ENCODE peak calls at places on chromosomes 13 and 19, in eight cellular contexts. E is astrocyte, S is GM23338, N is mammary epithelial cell, V is fibroblast of lung, M is neural progenitor cell, I is PC-9, F is HepG2. Y is an unnamed sample.
A peak's percentile ranks its signal among the peaks of the same experiment; 100 is the strongest.

GRCh38 chr13:113801289-113801961 is 42.4 kb downstream of the TMEM255B start:
- DNase-seq in E (no peak), S (no peak), N (no peak), V (no peak), M (no peak), I (no peak), F (no peak), Y (no peak)

GRCh38 chr13:23381877-23382276 is 51.6 kb downstream of the SACS start:
- DNase-seq in E (no peak), S (no peak), N (no peak), V (no peak), M (no peak), I (no peak), F (no peak), Y (no peak)

GRCh38 chr13:28744091-28744536 is 25.3 kb upstream of the SLC46A3 start:
- DNase-seq in E (peak; percentile 33), S (peak; percentile 44), N (no peak), V (peak; percentile 55), M (no peak), I (no peak), F (no peak), Y (peak; percentile 66)

GRCh38 chr13:35923347-35923746 is 207.8 kb downstream of the DCLK1 start:
- DNase-seq in E (peak; percentile 51), S (no peak), N (peak; percentile 45), V (peak; percentile 70), M (no peak), I (peak; percentile 86), F (no peak), Y (peak; percentile 84)

GRCh38 chr13:114124921-114125320 is 7.5 kb downstream of the RASA3 start:
- DNase-seq in E (peak; percentile 83), S (no peak), N (peak; percentile 79), V (peak; percentile 88), M (no peak), I (no peak), F (no peak), Y (peak; percentile 86)

GRCh38 chr19:32570081-32570785 is 10.8 kb upstream of the PDCD5 start:
- DNase-seq in E (peak; percentile 6), S (peak; percentile 85), N (peak; percentile 49), V (peak; percentile 25), M (peak; percentile 81), I (peak; percentile 56), F (peak; percentile 62), Y (peak; percentile 80)

GRCh38 chr13:84810781-84811180 is 928.5 kb upstream of the SLITRK1 start:
- DNase-seq in E (no peak), S (peak; percentile 49), N (no peak), V (no peak), M (no peak), I (no peak), F (no peak), Y (no peak)

GRCh38 chr19:17045907-17046502 is 19.4 kb upstream of the CPAMD8 start:
- DNase-seq in E (no peak), S (no peak), N (no peak), V (no peak), M (peak; percentile 30), I (no peak), F (no peak), Y (no peak)

GRCh38 chr13:107554355-107554905 is 660.9 kb downstream of the LIG4 start:
- DNase-seq in E (no peak), S (no peak), N (no peak), V (no peak), M (no peak), I (no peak), F (no peak), Y (no peak)

GRCh38 chr19:33905937-33906577 is 109.4 kb downstream of the KCTD15 start:
- DNase-seq in E (no peak), S (peak; percentile 89), N (peak; percentile 42), V (peak; percentile 11), M (peak; percentile 77), I (no peak), F (no peak), Y (peak; percentile 35)

GRCh38 chr19:30090963-30091362 is 148.9 kb downstream of the URI1 start:
- DNase-seq in E (no peak), S (no peak), N (no peak), V (no peak), M (no peak), I (no peak), F (no peak), Y (no peak)

GRCh38 chr13:67226686-67227085 is 3.5 kb downstream of the PCDH9 start:
- DNase-seq in E (no peak), S (no peak), N (no peak), V (no peak), M (no peak), I (no peak), F (no peak), Y (no peak)

GRCh38 chr19:33470686-33471085 is 50.9 kb downstream of the PEPD start:
- DNase-seq in E (no peak), S (no peak), N (no peak), V (no peak), M (no peak), I (no peak), F (no peak), Y (no peak)

GRCh38 chr13:77737583-77738200 is 40.2 kb downstream of the SLAIN1 start:
- DNase-seq in E (no peak), S (no peak), N (no peak), V (no peak), M (no peak), I (no peak), F (no peak), Y (no peak)

GRCh38 chr13:101300531-101300930 is 115.8 kb downstream of the NALCN start:
- DNase-seq in E (no peak), S (no peak), N (no peak), V (no peak), M (no peak), I (no peak), F (no peak), Y (no peak)

GRCh38 chr19:42176649-42176989 is 40.9 kb downstream of the DEDD2 start:
- DNase-seq in E (peak; percentile 8), S (peak; percentile 52), N (no peak), V (no peak), M (peak; percentile 76), I (no peak), F (no peak), Y (peak; percentile 75)

DNA sequence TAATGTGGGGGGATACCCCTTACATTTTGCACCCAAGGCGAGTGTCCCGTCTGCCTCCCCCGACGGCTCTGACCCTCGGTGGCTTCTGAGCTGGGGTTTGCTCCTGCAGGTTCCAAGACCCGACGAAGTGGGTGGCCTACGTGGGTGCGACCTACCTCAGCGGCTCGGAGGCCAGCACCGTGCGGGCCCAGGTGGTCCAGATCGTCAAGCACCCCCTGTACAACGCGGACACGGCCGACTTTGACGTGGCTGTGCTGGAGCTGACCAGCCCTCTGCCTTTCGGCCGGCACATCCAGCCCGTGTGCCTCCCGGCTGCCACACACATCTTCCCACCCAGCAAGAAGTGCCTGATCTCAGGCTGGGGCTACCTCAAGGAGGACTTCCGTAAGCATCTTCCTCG is 19.1 kb downstream of the TIMM13 start:
- DNase-seq in E (no peak), S (no peak), N (no peak), V (no peak), M (no peak), I (no peak), F (no peak), Y (no peak)
- H4K20me1 ChIP-seq in E (no peaks in the 10 kb centered on the region), S (no peaks in the 10 kb centered on the region), N (no peaks in the 10 kb centered on the region), V (no peaks in the 10 kb centered on the region), M (no peaks in the 10 kb centered on the region), I (no peaks in the 10 kb centered on the region), F (no peaks in the 10 kb centered on the region), Y (no peaks in the 10 kb centered on the region)

GRCh38 chr13:42047561-42048322 is 706 bp upstream of the DGKH start:
- DNase-seq in E (peak; percentile 65), S (peak; percentile 71), N (peak; percentile 77), V (peak; percentile 70), M (peak; percentile 79), I (no peak), F (no peak), Y (peak; percentile 78)
- H3K79me2 ChIP-seq in E (peaks cover 67% of the 10 kb centered on the region), S (peaks cover 11% of the 10 kb centered on the region), N (peaks cover 90% of the 10 kb centered on the region), V (peaks cover 24% of the 10 kb centered on the region), M (peaks cover 45% of the 10 kb centered on the region), I (peaks cover under 1% of the 10 kb centered on the region), F (no peaks in the 10 kb centered on the region), Y (peaks cover 82% of the 10 kb centered on the region)

GRCh38 chr19:7907544-7907943 is 3.9 kb downstream of the MAP2K7 start:
- DNase-seq in E (no peak), S (no peak), N (no peak), V (no peak), M (no peak), I (no peak), F (no peak), Y (no peak)

GRCh38 chr19:7908742-7909461 is 5.2 kb downstream of the MAP2K7 start:
- DNase-seq in E (no peak), S (peak; percentile 44), N (no peak), V (no peak), M (no peak), I (no peak), F (no peak), Y (no peak)

GRCh38 chr19:7907122-7907521 is 3.4 kb downstream of the MAP2K7 start:
- DNase-seq in E (no peak), S (no peak), N (no peak), V (no peak), M (no peak), I (no peak), F (no peak), Y (no peak)

GRCh38 chr19:7909471-7910067 is 5.1 kb upstream of the TGFBR3L start:
- DNase-seq in E (no peak), S (no peak), N (no peak), V (no peak), M (no peak), I (no peak), F (no peak), Y (no peak)

DNA sequence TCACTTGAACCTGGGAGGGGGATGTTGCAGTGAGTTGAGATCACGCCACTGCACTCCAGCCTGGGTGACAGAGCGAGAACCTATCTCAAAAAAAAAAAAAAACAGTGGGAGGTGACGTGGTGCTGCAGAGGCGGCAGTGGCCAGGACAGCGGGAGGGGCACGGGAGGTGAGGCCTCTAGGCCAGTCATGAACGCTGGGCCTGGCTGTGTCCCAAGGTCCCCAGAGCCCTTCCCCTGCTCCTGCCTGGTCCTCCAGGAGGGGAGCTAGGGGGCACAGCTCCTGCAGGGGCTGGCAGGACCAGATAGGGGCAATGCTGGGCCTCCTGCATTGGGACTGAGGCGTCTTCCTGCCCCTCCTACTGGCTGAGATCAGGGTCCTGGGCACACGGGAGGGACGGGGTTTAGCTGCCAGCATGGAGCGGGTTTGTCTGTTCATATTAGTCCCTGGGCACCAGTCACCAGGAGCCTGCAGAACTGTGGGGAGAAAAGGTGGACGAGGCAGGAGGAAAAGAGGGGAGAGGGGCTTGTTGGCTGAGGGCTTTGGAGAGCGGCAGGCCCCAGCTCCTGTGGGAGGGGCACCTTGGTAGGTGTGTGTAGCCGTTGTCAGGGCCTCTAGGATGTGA is 4.5 kb downstream of the MAP2K7 start:
- DNase-seq in E (no peak), S (peak; percentile 46), N (no peak), V (no peak), M (no peak), I (no peak), F (no peak), Y (no peak)
- TF ChIP-seq EZH2 in E (no peak), S (no peak), N (no peak), V (no peak), M (no peak), I (no peak), F (no peak), Y (no peak)

DNA sequence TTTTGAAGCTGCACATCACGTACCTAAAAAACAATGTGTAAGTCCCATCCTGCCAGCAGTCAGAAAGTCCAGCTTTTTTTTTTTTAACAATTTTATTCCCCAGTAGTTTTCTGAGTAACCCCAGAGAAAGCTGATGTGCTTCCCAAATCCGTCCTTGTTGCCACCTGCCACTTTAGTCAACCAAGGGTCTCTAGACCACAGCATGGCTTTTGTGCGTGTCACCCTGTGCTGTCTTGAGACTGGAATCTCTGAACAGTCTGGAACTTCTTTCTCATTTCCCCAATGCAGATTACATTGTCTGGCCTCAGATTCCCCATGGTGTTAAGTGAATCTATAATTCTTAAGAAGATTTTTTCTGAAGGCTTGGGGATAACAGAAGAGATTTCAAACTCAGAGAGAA is 289.2 kb upstream of the KLF12 start:
- DNase-seq in E (peak; percentile 20), S (no peak), N (no peak), V (peak; percentile 30), M (no peak), I (no peak), F (no peak), Y (no peak)
- H4K20me1 ChIP-seq in E (no peaks in the 10 kb centered on the region), S (no peaks in the 10 kb centered on the region), N (no peaks in the 10 kb centered on the region), V (no peaks in the 10 kb centered on the region), M (no peaks in the 10 kb centered on the region), I (no peaks in the 10 kb centered on the region), F (no peaks in the 10 kb centered on the region), Y (no peaks in the 10 kb centered on the region)

Y was measured in GM23248.